ENCODE peak calls at places on chromosomes 3 and 15, in eight cellular contexts. One of them, this sample, is unnamed.

GRCh38 chr15:55823699-55824098 is 80.7 kb upstream of the PRTG start:
- DNase-seq in NCI-H2081: no peak
- DNase-seq in iPS-NIHi11: no peak
- DNase-seq in left cardiac atrium: no peak
- DNase-seq in A673: peak
- DNase-seq in stimulated activated naive B cell treated with anti-CD40 and anti-IgM and Interleukin-4, amounts not matched to agents 10 μg/mL and 1 μg/mL and 100 μg/mL, for 72 hours: no peak
- DNase-seq in NCI-H524: no peak
- DNase-seq in GM23338: no peak
- DNase-seq in this sample: no peak

GRCh38 chr15:79610021-79610420 is 177.9 kb downstream of the MINAR1 start:
- DNase-seq in NCI-H2081: peak
- DNase-seq in iPS-NIHi11: no peak
- DNase-seq in left cardiac atrium: no peak
- DNase-seq in A673: no peak
- DNase-seq in stimulated activated naive B cell treated with anti-CD40 and anti-IgM and Interleukin-4, amounts not matched to agents 10 μg/mL and 1 μg/mL and 100 μg/mL, for 72 hours: no peak
- DNase-seq in NCI-H524: no peak
- DNase-seq in GM23338: no peak
- DNase-seq in this sample: no peak

GRCh38 chr3:59446775-59447465 is 397.1 kb upstream of the CFAP20DC start:
- DNase-seq in NCI-H2081: peak
- DNase-seq in iPS-NIHi11: no peak
- DNase-seq in left cardiac atrium: no peak
- DNase-seq in A673: no peak
- DNase-seq in stimulated activated naive B cell treated with anti-CD40 and anti-IgM and Interleukin-4, amounts not matched to agents 10 μg/mL and 1 μg/mL and 100 μg/mL, for 72 hours: no peak
- DNase-seq in NCI-H524: no peak
- DNase-seq in GM23338: no peak
- DNase-seq in this sample: no peak

GRCh38 chr3:792651-793050 is 300.2 kb upstream of the CNTN6 start:
- DNase-seq in NCI-H2081: no peak
- DNase-seq in iPS-NIHi11: no peak
- DNase-seq in left cardiac atrium: no peak
- DNase-seq in A673: no peak
- DNase-seq in stimulated activated naive B cell treated with anti-CD40 and anti-IgM and Interleukin-4, amounts not matched to agents 10 μg/mL and 1 μg/mL and 100 μg/mL, for 72 hours: no peak
- DNase-seq in NCI-H524: no peak
- DNase-seq in GM23338: no peak
- DNase-seq in this sample: no peak

GRCh38 chr3:95134693-95135375 is 1072.0 kb downstream of the NSUN3 start:
- DNase-seq in NCI-H2081: no peak
- DNase-seq in iPS-NIHi11: no peak
- DNase-seq in left cardiac atrium: no peak
- DNase-seq in A673: no peak
- DNase-seq in stimulated activated naive B cell treated with anti-CD40 and anti-IgM and Interleukin-4, amounts not matched to agents 10 μg/mL and 1 μg/mL and 100 μg/mL, for 72 hours: no peak
- DNase-seq in NCI-H524: no peak
- DNase-seq in GM23338: no peak
- DNase-seq in this sample: no peak

GRCh38 chr3:194035406-194036138 is 100.4 kb upstream of the HES1 start:
- DNase-seq in NCI-H2081: no peak
- DNase-seq in iPS-NIHi11: no peak
- DNase-seq in left cardiac atrium: no peak
- DNase-seq in A673: no peak
- DNase-seq in stimulated activated naive B cell treated with anti-CD40 and anti-IgM and Interleukin-4, amounts not matched to agents 10 μg/mL and 1 μg/mL and 100 μg/mL, for 72 hours: no peak
- DNase-seq in NCI-H524: no peak
- DNase-seq in GM23338: no peak
- DNase-seq in this sample: no peak

GRCh38 chr3:136250862-136251460 is 821 bp downstream of the PCCB start:
- DNase-seq in NCI-H2081: peak
- DNase-seq in iPS-NIHi11: no peak
- DNase-seq in left cardiac atrium: peak
- DNase-seq in A673: peak
- DNase-seq in stimulated activated naive B cell treated with anti-CD40 and anti-IgM and Interleukin-4, amounts not matched to agents 10 μg/mL and 1 μg/mL and 100 μg/mL, for 72 hours: peak
- DNase-seq in NCI-H524: peak
- DNase-seq in GM23338: peak
- DNase-seq in this sample: peak

GRCh38 chr15:83053151-83053550 is 13.9 kb downstream of the BTBD1 start:
- DNase-seq in NCI-H2081: no peak
- DNase-seq in iPS-NIHi11: no peak
- DNase-seq in left cardiac atrium: no peak
- DNase-seq in A673: peak
- DNase-seq in stimulated activated naive B cell treated with anti-CD40 and anti-IgM and Interleukin-4, amounts not matched to agents 10 μg/mL and 1 μg/mL and 100 μg/mL, for 72 hours: no peak
- DNase-seq in NCI-H524: no peak
- DNase-seq in GM23338: no peak
- DNase-seq in this sample: no peak

GRCh38 chr15:57559875-57560274 is 31.8 kb upstream of the MYZAP start:
- DNase-seq in NCI-H2081: peak
- DNase-seq in iPS-NIHi11: peak
- DNase-seq in left cardiac atrium: peak
- DNase-seq in A673: peak
- DNase-seq in stimulated activated naive B cell treated with anti-CD40 and anti-IgM and Interleukin-4, amounts not matched to agents 10 μg/mL and 1 μg/mL and 100 μg/mL, for 72 hours: peak
- DNase-seq in NCI-H524: peak
- DNase-seq in GM23338: peak
- DNase-seq in this sample: peak

GRCh38 chr3:181040030-181040429 is 50.5 kb upstream of the DNAJC19 start:
- DNase-seq in NCI-H2081: no peak
- DNase-seq in iPS-NIHi11: no peak
- DNase-seq in left cardiac atrium: no peak
- DNase-seq in A673: no peak
- DNase-seq in stimulated activated naive B cell treated with anti-CD40 and anti-IgM and Interleukin-4, amounts not matched to agents 10 μg/mL and 1 μg/mL and 100 μg/mL, for 72 hours: no peak
- DNase-seq in NCI-H524: no peak
- DNase-seq in GM23338: no peak
- DNase-seq in this sample: no peak

GRCh38 chr3:10783360-10784346 is 32.4 kb upstream of the SLC6A11 start:
- DNase-seq in NCI-H2081: peak
- DNase-seq in iPS-NIHi11: peak
- DNase-seq in left cardiac atrium: no peak
- DNase-seq in A673: peak
- DNase-seq in stimulated activated naive B cell treated with anti-CD40 and anti-IgM and Interleukin-4, amounts not matched to agents 10 μg/mL and 1 μg/mL and 100 μg/mL, for 72 hours: peak
- DNase-seq in NCI-H524: peak
- DNase-seq in GM23338: peak
- DNase-seq in this sample: no peak

GRCh38 chr15:77907824-77908751 is 169.4 kb downstream of the TBC1D2B start:
- DNase-seq in NCI-H2081: peak
- DNase-seq in iPS-NIHi11: peak
- DNase-seq in left cardiac atrium: no peak
- DNase-seq in A673: peak
- DNase-seq in stimulated activated naive B cell treated with anti-CD40 and anti-IgM and Interleukin-4, amounts not matched to agents 10 μg/mL and 1 μg/mL and 100 μg/mL, for 72 hours: peak
- DNase-seq in NCI-H524: no peak
- DNase-seq in GM23338: peak
- DNase-seq in this sample: peak

GRCh38 chr3:127791221-127791913 is 30.9 kb downstream of the MGLL start:
- DNase-seq in NCI-H2081: peak
- DNase-seq in iPS-NIHi11: peak
- DNase-seq in left cardiac atrium: no peak
- DNase-seq in A673: peak
- DNase-seq in stimulated activated naive B cell treated with anti-CD40 and anti-IgM and Interleukin-4, amounts not matched to agents 10 μg/mL and 1 μg/mL and 100 μg/mL, for 72 hours: peak
- DNase-seq in NCI-H524: peak
- DNase-seq in GM23338: peak
- DNase-seq in this sample: peak

GRCh38 chr3:26132942-26133341 is 343.1 kb downstream of the OXSM start:
- DNase-seq in NCI-H2081: no peak
- DNase-seq in iPS-NIHi11: no peak
- DNase-seq in left cardiac atrium: no peak
- DNase-seq in A673: no peak
- DNase-seq in stimulated activated naive B cell treated with anti-CD40 and anti-IgM and Interleukin-4, amounts not matched to agents 10 μg/mL and 1 μg/mL and 100 μg/mL, for 72 hours: no peak
- DNase-seq in NCI-H524: no peak
- DNase-seq in GM23338: no peak
- DNase-seq in this sample: no peak

This sample was measured in HL-60.